ENCODE peak calls at places on chromosomes 12 and 14, in four cellular contexts. F is PC-3, Y is endothelial cell of umbilical vein, V is A549. I is an unnamed sample.

GRCh38 chr14:37985826-37986470 is 221.8 kb upstream of the SSTR1 start:
- DNase-seq in F (peak), Y (peak), V (peak), I (peak)

GRCh38 chr12:155646-156045 is 58.3 kb downstream of the SLC6A12 start:
- DNase-seq in F (no peak), Y (no peak), V (no peak), I (no peak)

GRCh38 chr12:130335517-130336392 is 1.9 kb upstream of the PIWIL1 start:
- DNase-seq in F (peak), Y (peak), V (peak), I (peak)

GRCh38 chr14:64639340-64639821 is 64.8 kb upstream of the PLEKHG3 start:
- DNase-seq in F (peak), Y (no peak), V (no peak), I (no peak)

GRCh38 chr12:60230103-60230502 is 634.3 kb downstream of the SLC16A7 start:
- DNase-seq in F (peak), Y (no peak), V (no peak), I (no peak)

GRCh38 chr14:31090872-31091764 is 64.9 kb upstream of the STRN3 start:
- DNase-seq in F (peak), Y (peak), V (peak), I (no peak)

GRCh38 chr12:47032644-47033043 is 46.8 kb upstream of the PCED1B start:
- DNase-seq in F (peak), Y (peak), V (peak), I (peak)

GRCh38 chr14:33675415-33676130 is 275.3 kb downstream of the EGLN3 start:
- DNase-seq in F (peak), Y (no peak), V (no peak), I (peak)

GRCh38 chr12:104840262-104840661 is 117.8 kb downstream of the SLC41A2 start:
- DNase-seq in F (no peak), Y (no peak), V (no peak), I (no peak)

GRCh38 chr12:96242597-96242996 is 48.4 kb downstream of the ELK3 start:
- DNase-seq in F (no peak), Y (no peak), V (no peak), I (no peak)

GRCh38 chr14:34086358-34086757 is 135.5 kb upstream of the EGLN3 start:
- DNase-seq in F (no peak), Y (no peak), V (no peak), I (no peak)

GRCh38 chr12:64733857-64734256 is 25.3 kb downstream of the GNS start:
- DNase-seq in F (peak), Y (peak), V (peak), I (no peak)

GRCh38 chr12:131985145-131985875 is 35.6 kb downstream of the EP400 start:
- DNase-seq in F (no peak), Y (no peak), V (no peak), I (no peak)

GRCh38 chr12:122946690-122947271 is 19.5 kb downstream of the ABCB9 start:
- DNase-seq in F (peak), Y (peak), V (peak), I (no peak)

GRCh38 chr12:10067259-10067658 is 31.5 kb downstream of the CLEC1A start:
- DNase-seq in F (peak), Y (peak), V (no peak), I (no peak)

GRCh38 chr12:22229652-22230279 is 104.7 kb downstream of the ST8SIA1 start:
- DNase-seq in F (no peak), Y (no peak), V (peak), I (no peak)

GRCh38 chr12:93540506-93540905 is 32.0 kb upstream of the SOCS2 start:
- DNase-seq in F (no peak), Y (peak), V (no peak), I (no peak)

GRCh38 chr12:121964813-121965643 is 46.6 kb downstream of the CFAP251 start:
- DNase-seq in F (peak), Y (peak), V (no peak), I (peak)

GRCh38 chr14:42214981-42215491 is 608.4 kb downstream of the LRFN5 start:
- DNase-seq in F (peak), Y (peak), V (peak), I (no peak)

GRCh38 chr12:94595152-94595551 is 55.2 kb downstream of the TMCC3 start:
- DNase-seq in F (peak), Y (no peak), V (no peak), I (no peak)

GRCh38 chr12:46657416-46658411 is 168.1 kb downstream of the SLC38A4 start:
- DNase-seq in F (no peak), Y (peak), V (no peak), I (no peak)

GRCh38 chr12:83476695-83477094 is 790.0 kb downstream of the TMTC2 start:
- DNase-seq in F (peak), Y (no peak), V (no peak), I (no peak)

GRCh38 chr14:78644824-78645559 is 474.8 kb downstream of the NRXN3 start:
- DNase-seq in F (no peak), Y (no peak), V (no peak), I (no peak)

GRCh38 chr12:30839643-30840190 is 85.0 kb upstream of the CAPRIN2 start:
- DNase-seq in F (no peak), Y (no peak), V (no peak), I (no peak)

GRCh38 chr14:96574171-96574632 is 72.0 kb downstream of the PAPOLA start:
- DNase-seq in F (no peak), Y (no peak), V (no peak), I (no peak)

GRCh38 chr12:94615284-94616216 is 34.8 kb downstream of the TMCC3 start:
- DNase-seq in F (peak), Y (peak), V (peak), I (no peak)

GRCh38 chr12:119876761-119877638 is at the start of gene CIT:
- DNase-seq in F (peak), Y (peak), V (peak), I (peak)

GRCh38 chr12:131085125-131085815 is 131.6 kb downstream of the ADGRD1 start:
- DNase-seq in F (no peak), Y (no peak), V (no peak), I (no peak)

GRCh38 chr14:32383337-32384009 is 54.4 kb downstream of the AKAP6 start:
- DNase-seq in F (no peak), Y (no peak), V (no peak), I (no peak)

GRCh38 chr12:17591113-17591512 is 498.9 kb downstream of the RERGL start:
- DNase-seq in F (no peak), Y (no peak), V (no peak), I (no peak)

GRCh38 chr12:78403681-78404080 is 460.9 kb upstream of the SYT1 start:
- DNase-seq in F (peak), Y (no peak), V (no peak), I (no peak)

GRCh38 chr14:60760209-60760608 is 25.6 kb downstream of the MNAT1 start:
- DNase-seq in F (no peak), Y (no peak), V (no peak), I (no peak)

GRCh38 chr12:23197266-23197665 is 572.3 kb downstream of the ETNK1 start:
- DNase-seq in F (no peak), Y (peak), V (no peak), I (no peak)

GRCh38 chr12:114384746-114385145 is 21.2 kb downstream of the TBX5 start:
- DNase-seq in F (no peak), Y (no peak), V (no peak), I (no peak)

GRCh38 chr12:57894577-57895292 is 46.6 kb upstream of the ATP23 start:
- DNase-seq in F (no peak), Y (no peak), V (no peak), I (no peak)
- H3K4me2 ChIP-seq in F (no peak), Y (no peak), V (no peak), I (no peak)

DNA sequence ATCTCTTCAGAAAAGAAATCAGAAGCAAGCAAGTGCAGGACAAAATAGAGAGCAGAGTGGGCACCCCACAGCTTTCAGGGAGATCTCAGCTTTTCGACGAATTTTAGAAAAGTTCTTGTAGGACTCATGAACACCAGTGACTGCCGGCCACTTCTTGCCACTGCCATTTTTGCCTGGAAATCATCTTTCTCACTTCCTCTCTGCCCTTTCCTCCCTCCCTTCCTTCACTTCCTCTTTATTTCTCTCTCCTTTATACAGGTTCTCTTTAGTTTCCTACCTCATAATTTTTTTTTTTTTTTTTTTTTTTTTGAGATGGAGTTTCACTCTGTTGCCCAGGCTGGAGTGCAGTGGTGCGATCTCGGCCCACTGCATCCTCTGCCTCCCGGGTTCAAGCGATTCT is 185.6 kb downstream of the APAF1 start:
- DNase-seq in F (no peak), Y (no peak), V (no peak), I (no peak)
- H3K4me2 ChIP-seq in F (no peak), Y (no peak), V (no peak), I (no peak)

GRCh38 chr12:80936642-80937390 is 918 bp downstream of the LIN7A start:
- DNase-seq in F (peak), Y (peak), V (peak), I (no peak)
- H3K4me2 ChIP-seq in F (peak), Y (peak), V (peak), I (no peak)

GRCh38 chr12:12823811-12824210 is 10.7 kb downstream of the DDX47 start:
- DNase-seq in F (no peak), Y (no peak), V (no peak), I (no peak)
- H3K4me2 ChIP-seq in F (no peak), Y (peak), V (peak), I (no peak)

GRCh38 chr12:4224211-4224878 is 49.2 kb upstream of the CCND2 start:
- DNase-seq in F (no peak), Y (no peak), V (no peak), I (no peak)
- H3K4me2 ChIP-seq in F (no peak), Y (no peak), V (no peak), I (no peak)

DNA sequence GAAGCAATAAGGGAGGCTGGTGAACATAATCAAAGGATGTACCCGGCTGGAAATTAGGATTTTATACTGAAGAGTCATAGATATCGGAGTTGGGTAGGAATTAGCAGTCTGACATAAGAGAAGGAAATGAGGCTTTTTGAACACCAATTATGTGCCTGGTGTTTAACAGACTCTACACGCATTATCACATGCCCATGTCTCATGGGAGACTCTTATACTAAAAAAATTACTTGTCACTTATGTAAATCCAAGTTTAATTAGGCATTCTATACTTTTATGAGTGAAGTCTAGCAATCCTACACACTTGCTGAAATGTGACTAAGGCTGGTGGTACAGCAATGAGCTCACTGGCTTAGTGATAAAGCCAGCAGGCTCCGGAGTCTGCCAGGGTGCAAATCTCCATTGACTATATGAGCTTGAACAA is 93.5 kb downstream of the NUAK1 start:
- DNase-seq in F (no peak), Y (no peak), V (no peak), I (no peak)
- H3K4me2 ChIP-seq in F (no peak), Y (no peak), V (peak), I (no peak)

DNA sequence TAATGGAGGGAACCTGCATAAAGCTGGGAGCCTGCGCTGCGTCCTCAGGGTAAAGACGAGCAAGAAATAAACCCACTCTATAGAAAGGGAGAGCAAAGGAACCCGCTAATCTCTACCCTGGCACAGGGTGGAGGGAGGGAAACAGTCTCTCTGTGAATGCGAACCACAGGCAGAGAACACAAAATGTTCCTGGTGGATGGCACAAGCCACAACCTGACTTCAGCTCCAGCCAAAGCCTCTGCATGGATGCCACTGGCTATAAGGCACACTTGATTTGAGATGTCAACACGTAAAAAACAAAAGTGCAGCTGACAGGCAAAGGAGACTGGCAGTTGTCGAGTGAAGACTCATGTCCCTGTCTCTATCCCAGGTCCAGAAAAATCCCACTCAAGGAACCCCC is 32.4 kb downstream of the CHGA start:
- DNase-seq in F (no peak), Y (no peak), V (no peak), I (no peak)
- H3K4me2 ChIP-seq in F (no peak), Y (no peak), V (no peak), I (no peak)